ENCODE peak calls at places on chromosomes 2 and 18, in seven cellular contexts. One of them, this sample, is unnamed.

GRCh38 chr2:237858294-237859081 is 935 bp upstream of the RAMP1 start:
- DNase-seq in MM.1S: peak; percentile 43
- DNase-seq in tibial nerve: peak; percentile 41
- DNase-seq in epithelial cell of esophagus: peak; percentile 85
- DNase-seq in spleen: peak; percentile 78
- DNase-seq in HT1080: peak; percentile 65
- DNase-seq in activated CD4-positive, alpha-beta T cell treated with anti-CD3 and anti-CD28 coated beads, Interleukin-2, amount 50 U/mL, for 4 hours: no peak
- DNase-seq in this sample: no peak

GRCh38 chr18:65298422-65298821 is 452.4 kb upstream of the CDH7 start:
- DNase-seq in epithelial cell of esophagus: no peak
- DNase-seq in tibial nerve: no peak
- DNase-seq in MM.1S: no peak
- DNase-seq in HT1080: peak; percentile 13
- DNase-seq in spleen: no peak
- DNase-seq in activated CD4-positive, alpha-beta T cell treated with anti-CD3 and anti-CD28 coated beads, Interleukin-2, amount 50 U/mL, for 4 hours: no peak
- DNase-seq in this sample: no peak

GRCh38 chr18:35174093-35174731 is 66.6 kb upstream of the ZNF397 start:
- DNase-seq in spleen: no peak
- DNase-seq in HT1080: no peak
- DNase-seq in epithelial cell of esophagus: no peak
- DNase-seq in activated CD4-positive, alpha-beta T cell treated with anti-CD3 and anti-CD28 coated beads, Interleukin-2, amount 50 U/mL, for 4 hours: no peak
- DNase-seq in tibial nerve: no peak
- DNase-seq in MM.1S: peak; percentile 66
- DNase-seq in this sample: no peak

GRCh38 chr18:9468998-9469397 is 6.3 kb upstream of the RALBP1 start:
- DNase-seq in epithelial cell of esophagus: no peak
- DNase-seq in HT1080: no peak
- DNase-seq in tibial nerve: no peak
- DNase-seq in spleen: no peak
- DNase-seq in MM.1S: no peak
- DNase-seq in activated CD4-positive, alpha-beta T cell treated with anti-CD3 and anti-CD28 coated beads, Interleukin-2, amount 50 U/mL, for 4 hours: no peak
- DNase-seq in this sample: no peak

GRCh38 chr2:40101076-40101688 is 322.1 kb upstream of the THUMPD2 start:
- DNase-seq in MM.1S: peak; percentile 18
- DNase-seq in epithelial cell of esophagus: peak; percentile 11
- DNase-seq in spleen: no peak
- DNase-seq in activated CD4-positive, alpha-beta T cell treated with anti-CD3 and anti-CD28 coated beads, Interleukin-2, amount 50 U/mL, for 4 hours: no peak
- DNase-seq in tibial nerve: no peak
- DNase-seq in HT1080: peak; percentile 18
- DNase-seq in this sample: no peak

GRCh38 chr18:46722051-46722450 is 34.8 kb downstream of the ST8SIA5 start:
- DNase-seq in epithelial cell of esophagus: no peak
- DNase-seq in tibial nerve: no peak
- DNase-seq in spleen: no peak
- DNase-seq in HT1080: no peak
- DNase-seq in MM.1S: no peak
- DNase-seq in activated CD4-positive, alpha-beta T cell treated with anti-CD3 and anti-CD28 coated beads, Interleukin-2, amount 50 U/mL, for 4 hours: no peak
- DNase-seq in this sample: no peak

GRCh38 chr2:202764991-202765390 is 106.6 kb downstream of the ICA1L start:
- DNase-seq in activated CD4-positive, alpha-beta T cell treated with anti-CD3 and anti-CD28 coated beads, Interleukin-2, amount 50 U/mL, for 4 hours: no peak
- DNase-seq in epithelial cell of esophagus: no peak
- DNase-seq in spleen: no peak
- DNase-seq in MM.1S: no peak
- DNase-seq in tibial nerve: no peak
- DNase-seq in HT1080: no peak
- DNase-seq in this sample: no peak

GRCh38 chr18:65983750-65984149 is 232.9 kb downstream of the CDH7 start:
- DNase-seq in activated CD4-positive, alpha-beta T cell treated with anti-CD3 and anti-CD28 coated beads, Interleukin-2, amount 50 U/mL, for 4 hours: no peak
- DNase-seq in spleen: no peak
- DNase-seq in tibial nerve: no peak
- DNase-seq in HT1080: no peak
- DNase-seq in epithelial cell of esophagus: peak; percentile 24
- DNase-seq in MM.1S: peak; percentile 27
- DNase-seq in this sample: no peak

This sample was measured in cardiac septum.